ENCODE peak calls at places on chromosomes 5 and 9, in ten cellular contexts. G is lung, E is colonic mucosa, S is IMR-90, U is AG04450, P is upper lobe of right lung, F is ovary, Y is adrenal gland, W is endodermal cell, O is GM23248. C is an unnamed sample. For H3K27me3, the result is how much of the 10 kb centered on the place peaks cover.

GRCh38 chr9:110669439-110669838 is 848 bp downstream of the MUSK start:
- DNase-seq in G (no peak), E (no peak), S (no peak), U (no peak), P (no peak), F (no peak), Y (no peak), W (no peak), O (no peak), C (no peak)

GRCh38 chr5:151612689-151613427 is 21.7 kb upstream of the FAT2 start:
- DNase-seq in G (no peak), E (no peak), S (peak), U (no peak), P (no peak), F (no peak), Y (no peak), W (no peak), O (peak), C (no peak)

GRCh38 chr9:132242621-132243155 is 80.8 kb downstream of the NTNG2 start:
- DNase-seq in G (no peak), E (no peak), S (no peak), U (no peak), P (peak), F (peak), Y (peak), W (peak), O (no peak), C (no peak)

GRCh38 chr5:173522518-173522917 is 93.9 kb downstream of the BOD1 start:
- DNase-seq in G (no peak), E (no peak), S (no peak), U (no peak), P (no peak), F (no peak), Y (no peak), W (no peak), O (no peak), C (no peak)

GRCh38 chr9:135612981-135613910 is 26.1 kb downstream of the GLT6D1 start:
- DNase-seq in G (peak), E (no peak), S (no peak), U (no peak), P (peak), F (no peak), Y (no peak), W (no peak), O (no peak), C (no peak)

GRCh38 chr5:81708889-81709288 is 42.0 kb downstream of the SSBP2 start:
- DNase-seq in G (no peak), E (no peak), S (no peak), U (no peak), P (no peak), F (no peak), Y (no peak), W (no peak), O (no peak), C (no peak)

GRCh38 chr5:14121552-14121951 is 21.6 kb upstream of the TRIO start:
- DNase-seq in G (no peak), E (no peak), S (no peak), U (no peak), P (no peak), F (no peak), Y (no peak), W (no peak), O (no peak), C (no peak)

GRCh38 chr9:106797299-106797698 is 65.7 kb upstream of the ZNF462 start:
- DNase-seq in G (no peak), E (peak), S (no peak), U (no peak), P (no peak), F (no peak), Y (no peak), W (no peak), O (peak), C (no peak)

GRCh38 chr5:11166906-11167305 is 405.9 kb upstream of the DAP start:
- DNase-seq in G (no peak), E (no peak), S (no peak), U (no peak), P (no peak), F (no peak), Y (no peak), W (no peak), O (peak), C (no peak)

GRCh38 chr5:16437974-16438373 is 27.6 kb downstream of the ZNF622 start:
- DNase-seq in G (no peak), E (no peak), S (no peak), U (no peak), P (no peak), F (no peak), Y (no peak), W (no peak), O (peak), C (no peak)

GRCh38 chr9:76591256-76591950 is 132.4 kb downstream of the GCNT1 start:
- DNase-seq in G (no peak), E (no peak), S (peak), U (no peak), P (no peak), F (no peak), Y (no peak), W (no peak), O (peak), C (no peak)

GRCh38 chr9:125460883-125461475 is 199.4 kb downstream of the GAPVD1 start:
- DNase-seq in G (no peak), E (no peak), S (peak), U (peak), P (no peak), F (peak), Y (no peak), W (no peak), O (peak), C (no peak)

GRCh38 chr5:112372543-112372942 is 46.5 kb downstream of the EPB41L4A start:
- DNase-seq in G (no peak), E (no peak), S (no peak), U (no peak), P (no peak), F (no peak), Y (no peak), W (no peak), O (peak), C (no peak)

GRCh38 chr5:5387192-5387591 is 35.3 kb upstream of the ICE1 start:
- DNase-seq in G (no peak), E (no peak), S (no peak), U (no peak), P (no peak), F (no peak), Y (no peak), W (no peak), O (no peak), C (no peak)

GRCh38 chr9:96884443-96884842 is 30.1 kb upstream of the ZNF782 start:
- DNase-seq in G (no peak), E (peak), S (peak), U (peak), P (no peak), F (no peak), Y (peak), W (no peak), O (peak), C (no peak)

GRCh38 chr9:120697448-120697847 is 16.8 kb downstream of the MEGF9 start:
- DNase-seq in G (no peak), E (no peak), S (no peak), U (no peak), P (no peak), F (no peak), Y (no peak), W (no peak), O (no peak), C (no peak)

GRCh38 chr9:120701248-120701647 is 13.0 kb downstream of the MEGF9 start:
- DNase-seq in G (no peak), E (no peak), S (no peak), U (no peak), P (no peak), F (no peak), Y (no peak), W (no peak), O (no peak), C (no peak)

GRCh38 chr9:120705174-120705573 is 9.1 kb downstream of the MEGF9 start:
- DNase-seq in G (no peak), E (no peak), S (no peak), U (no peak), P (no peak), F (no peak), Y (no peak), W (no peak), O (no peak), C (no peak)

GRCh38 chr9:120698766-120699165 is 15.5 kb downstream of the MEGF9 start:
- DNase-seq in G (no peak), E (no peak), S (no peak), U (no peak), P (no peak), F (no peak), Y (no peak), W (no peak), O (no peak), C (no peak)

GRCh38 chr9:120702075-120702474 is 12.2 kb downstream of the MEGF9 start:
- DNase-seq in G (no peak), E (no peak), S (peak), U (no peak), P (no peak), F (no peak), Y (no peak), W (no peak), O (no peak), C (no peak)
- H3K27ac ChIP-seq in G (no peak), E (no peak), S (no peak), U (no peak), P (no peak), F (no peak), Y (no peak), W (no peak), O (no peak), C (no peak)

DNA sequence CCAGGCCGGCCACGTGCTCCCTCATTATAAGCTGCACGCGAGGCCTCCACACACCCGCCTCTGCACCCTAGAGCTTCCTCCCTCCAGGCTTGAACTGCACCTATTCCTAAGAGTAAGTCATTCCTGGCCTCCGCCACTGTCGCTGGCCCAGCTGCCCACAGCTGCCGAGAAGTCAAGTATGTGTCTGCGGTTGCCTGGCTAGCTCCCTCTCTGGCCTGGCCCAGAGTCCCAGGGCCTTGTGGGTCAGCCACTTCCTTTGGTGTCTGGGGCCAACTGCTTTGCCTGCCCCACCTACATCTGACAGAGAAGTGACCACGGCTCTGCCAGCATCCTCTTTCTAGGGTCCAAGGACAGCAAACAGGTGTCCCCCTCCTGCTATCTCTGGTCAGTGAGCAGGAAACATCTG is 18.3 kb downstream of the ABO start:
- DNase-seq in G (no peak), E (no peak), S (no peak), U (no peak), P (no peak), F (peak), Y (no peak), W (no peak), O (no peak), C (no peak)
- H3K27me3 ChIP-seq in G (under half), E (under half), S (under half), U (under half), P (under half), F (under half), Y (under half), W (under half), O (under half), C (under half)

GRCh38 chr9:89386206-89386605 is 67.9 kb downstream of the SECISBP2 start:
- DNase-seq in G (no peak), E (no peak), S (no peak), U (no peak), P (no peak), F (no peak), Y (no peak), W (no peak), O (no peak), C (no peak)

GRCh38 chr9:89387197-89387849 is 69.0 kb downstream of the SECISBP2 start:
- DNase-seq in G (no peak), E (no peak), S (no peak), U (no peak), P (no peak), F (no peak), Y (no peak), W (no peak), O (no peak), C (peak)

GRCh38 chr9:89387970-89388867 is 69.9 kb downstream of the SECISBP2 start:
- DNase-seq in G (peak), E (peak), S (peak), U (peak), P (peak), F (peak), Y (peak), W (no peak), O (peak), C (peak)

GRCh38 chr9:89384783-89385182 is 66.5 kb downstream of the SECISBP2 start:
- DNase-seq in G (no peak), E (no peak), S (no peak), U (no peak), P (no peak), F (no peak), Y (no peak), W (no peak), O (no peak), C (peak)

DNA sequence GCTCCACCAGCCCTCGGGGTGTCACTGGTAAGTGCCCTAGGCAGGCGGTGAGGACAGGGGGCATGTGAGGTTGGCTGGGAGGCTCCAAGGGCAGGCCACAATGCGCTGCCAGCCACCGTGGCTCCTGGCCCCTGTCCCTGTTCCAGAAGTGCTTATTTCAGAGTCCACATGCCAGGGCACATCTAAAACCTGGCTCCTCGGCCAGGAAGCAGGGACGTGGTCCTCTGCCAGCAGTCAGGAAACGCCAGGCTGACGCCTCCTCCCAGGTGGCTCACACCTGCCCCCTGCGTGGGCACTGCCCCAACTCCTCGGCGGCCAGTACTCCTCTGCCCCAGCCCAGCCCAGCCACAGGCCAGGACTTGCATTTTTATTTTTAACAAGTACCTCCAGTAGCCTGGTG is 68.5 kb downstream of the SECISBP2 start:
- DNase-seq in G (no peak), E (no peak), S (no peak), U (no peak), P (no peak), F (no peak), Y (no peak), W (no peak), O (no peak), C (peak)
- H3K4me3 ChIP-seq in G (no peak), E (no peak), S (no peak), U (no peak), P (no peak), F (no peak), Y (no peak), W (no peak), O (no peak), C (no peak)

DNA sequence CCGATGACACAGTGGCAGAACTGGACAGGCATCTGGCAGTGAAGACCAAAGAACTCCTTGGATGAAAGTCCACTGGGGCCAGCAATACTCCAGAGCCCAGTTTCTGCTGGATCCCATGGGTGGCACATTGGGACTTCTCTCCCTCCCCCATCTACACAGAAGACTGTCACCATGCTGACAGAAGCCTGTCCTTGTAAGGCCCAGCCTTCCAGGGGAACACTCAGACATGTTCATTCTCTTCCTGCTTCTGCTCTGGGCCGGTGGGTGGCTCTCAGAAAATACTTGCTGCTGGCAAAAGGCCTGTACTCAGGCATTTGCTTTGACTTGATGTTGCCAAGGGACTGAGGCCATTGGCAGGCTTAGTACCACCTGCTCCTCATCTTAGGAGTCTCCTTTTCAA is 48.3 kb upstream of the PTGS1 start:
- DNase-seq in G (no peak), E (no peak), S (no peak), U (no peak), P (no peak), F (no peak), Y (no peak), W (peak), O (no peak), C (no peak)
- H3K27ac ChIP-seq in G (no peak), E (no peak), S (no peak), U (no peak), P (no peak), F (no peak), Y (no peak), W (no peak), O (no peak), C (no peak)

GRCh38 chr5:168784449-168784848 is 205.3 kb upstream of the PANK3 start:
- DNase-seq in G (no peak), E (no peak), S (no peak), U (no peak), P (no peak), F (no peak), Y (no peak), W (no peak), O (no peak), C (no peak)
- H3K27me3 ChIP-seq in G (under half), E (under half), S (under half), U (under half), P (under half), F (under half), Y (under half), W (under half), O (under half), C (under half)

GRCh38 chr5:92637247-92637646 is 943.8 kb downstream of the NR2F1-AS1 start:
- DNase-seq in G (no peak), E (no peak), S (no peak), U (no peak), P (no peak), F (no peak), Y (no peak), W (no peak), O (no peak), C (no peak)

GRCh38 chr5:92644271-92644886 is 936.6 kb downstream of the NR2F1-AS1 start:
- DNase-seq in G (no peak), E (no peak), S (no peak), U (no peak), P (no peak), F (no peak), Y (no peak), W (peak), O (no peak), C (no peak)

GRCh38 chr5:92637960-92638359 is 943.1 kb downstream of the NR2F1-AS1 start:
- DNase-seq in G (no peak), E (no peak), S (no peak), U (no peak), P (no peak), F (no peak), Y (no peak), W (no peak), O (no peak), C (no peak)

GRCh38 chr5:92641031-92641962 is 939.7 kb downstream of the NR2F1-AS1 start:
- DNase-seq in G (no peak), E (peak), S (peak), U (peak), P (no peak), F (peak), Y (peak), W (no peak), O (peak), C (no peak)
- H3K4me3 ChIP-seq in G (no peak), E (no peak), S (peak), U (peak), P (peak), F (no peak), Y (no peak), W (no peak), O (peak), C (peak)

GRCh38 chr5:133236976-133237375 is 185.2 kb downstream of the HSPA4 start:
- DNase-seq in G (no peak), E (no peak), S (no peak), U (no peak), P (peak), F (no peak), Y (no peak), W (peak), O (no peak), C (no peak)

GRCh38 chr5:133240425-133241091 is 188.7 kb downstream of the HSPA4 start:
- DNase-seq in G (no peak), E (peak), S (peak), U (peak), P (no peak), F (no peak), Y (peak), W (no peak), O (peak), C (no peak)

GRCh38 chr5:133236541-133236951 is 184.7 kb downstream of the HSPA4 start:
- DNase-seq in G (no peak), E (no peak), S (no peak), U (no peak), P (peak), F (no peak), Y (no peak), W (peak), O (no peak), C (no peak)

GRCh38 chr5:133241179-133241728 is 189.4 kb downstream of the HSPA4 start:
- DNase-seq in G (peak), E (no peak), S (no peak), U (no peak), P (no peak), F (no peak), Y (no peak), W (no peak), O (no peak), C (no peak)

DNA sequence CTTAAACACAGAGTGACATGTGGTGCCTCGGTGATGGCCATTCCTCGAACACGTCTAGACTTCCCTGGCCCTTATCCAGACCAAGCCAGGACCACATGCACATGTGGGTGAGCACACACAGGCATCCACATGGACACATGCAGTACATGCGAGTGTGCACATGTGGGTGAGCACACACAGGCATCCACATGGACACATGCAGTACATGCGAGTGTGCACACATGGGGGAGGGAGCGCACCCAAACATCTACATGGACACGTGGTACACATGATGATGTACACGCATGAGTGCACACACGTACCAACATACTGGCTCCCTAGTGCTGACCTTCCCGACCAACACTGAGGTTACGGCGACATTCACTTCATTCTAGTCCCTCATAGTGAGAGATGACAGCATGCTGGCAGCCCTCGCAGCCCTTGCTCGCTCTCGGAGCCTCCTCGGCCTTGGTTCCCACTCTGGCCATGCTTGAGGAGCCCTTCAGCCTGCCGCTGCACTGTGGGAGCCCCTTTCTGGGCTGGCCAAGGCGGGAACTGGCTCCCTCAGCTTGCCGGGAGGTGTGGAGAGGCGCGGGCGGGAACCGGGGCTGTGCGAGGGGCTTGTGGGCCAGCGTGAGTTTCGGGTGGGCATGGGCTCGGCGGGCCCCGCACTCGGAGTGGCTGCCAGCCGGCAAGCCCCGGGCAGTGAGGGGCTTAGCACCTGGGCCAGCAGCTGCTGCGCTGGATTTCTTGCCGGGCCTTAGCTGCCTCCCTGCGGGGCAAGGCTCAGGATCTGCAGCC is 186.8 kb downstream of the HSPA4 start:
- DNase-seq in G (no peak), E (no peak), S (no peak), U (no peak), P (peak), F (no peak), Y (no peak), W (no peak), O (no peak), C (no peak)
- H3K27ac ChIP-seq in G (no peak), E (no peak), S (no peak), U (no peak), P (no peak), F (no peak), Y (no peak), W (no peak), O (no peak), C (no peak)

DNA sequence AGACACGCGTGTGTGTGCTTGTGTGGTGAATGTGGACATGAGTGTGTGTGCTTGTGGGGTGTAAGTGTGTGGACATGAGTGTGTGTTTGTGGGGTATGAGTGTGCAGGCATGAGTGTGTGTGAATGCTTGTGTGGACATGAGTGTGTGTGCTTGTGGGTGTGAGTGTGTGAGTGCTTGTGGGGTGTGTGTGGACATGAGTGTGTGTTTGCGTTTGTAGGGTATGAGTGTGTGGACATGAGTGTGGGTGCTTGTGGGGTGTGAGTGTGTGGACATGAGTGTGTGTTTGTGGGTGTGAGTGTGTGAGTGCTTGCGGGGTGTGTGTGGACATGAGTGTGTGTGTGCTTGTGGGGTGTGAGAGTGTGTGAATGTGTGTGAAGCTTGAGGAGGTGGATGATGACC is 29.8 kb upstream of the TIFAB start:
- DNase-seq in G (no peak), E (no peak), S (no peak), U (no peak), P (no peak), F (no peak), Y (no peak), W (no peak), O (no peak), C (no peak)
- H3K27me3 ChIP-seq in G (under half), E (under half), S (half or more), U (under half), P (under half), F (under half), Y (under half), W (half or more), O (under half), C (under half)